ENCODE peak calls at places on chromosome 4, in six cellular contexts. One of them, this sample, is unnamed.

GRCh38 chr4:114019972-114020358 is 40.5 kb upstream of the ARSJ start:
- DNase-seq in K562: no peak
- DNase-seq in H1: no peak
- DNase-seq in GM12891: no peak
- DNase-seq in HepG2: no peak
- DNase-seq in GM12878: no peak
- DNase-seq in this sample: no peak

GRCh38 chr4:6442555-6442954 is 29.9 kb downstream of the PPP2R2C start:
- DNase-seq in H1: no peak
- DNase-seq in HepG2: no peak
- DNase-seq in GM12878: no peak
- DNase-seq in GM12891: no peak
- DNase-seq in K562: no peak
- DNase-seq in this sample: no peak

GRCh38 chr4:155207534-155208257 is 740 bp upstream of the NPY2R start:
- DNase-seq in GM12891: no peak
- DNase-seq in GM12878: no peak
- DNase-seq in HepG2: no peak
- DNase-seq in K562: no peak
- DNase-seq in H1: peak
- DNase-seq in this sample: no peak

GRCh38 chr4:53645108-53645507 is 53.8 kb upstream of the LNX1 start:
- DNase-seq in HepG2: no peak
- DNase-seq in GM12891: no peak
- DNase-seq in H1: no peak
- DNase-seq in K562: no peak
- DNase-seq in GM12878: no peak
- DNase-seq in this sample: no peak

GRCh38 chr4:2551118-2551517 is 14.7 kb downstream of the FAM193A start:
- DNase-seq in GM12891: no peak
- DNase-seq in K562: no peak
- DNase-seq in H1: no peak
- DNase-seq in HepG2: no peak
- DNase-seq in GM12878: no peak
- DNase-seq in this sample: no peak

GRCh38 chr4:116401293-116401692 is 684.1 kb downstream of the TRAM1L1 start:
- DNase-seq in GM12878: no peak
- DNase-seq in H1: no peak
- DNase-seq in HepG2: no peak
- DNase-seq in GM12891: no peak
- DNase-seq in K562: no peak
- DNase-seq in this sample: no peak

GRCh38 chr4:82713856-82714255 is 84.7 kb downstream of the SCD5 start:
- DNase-seq in GM12878: no peak
- DNase-seq in GM12891: no peak
- DNase-seq in HepG2: no peak
- DNase-seq in K562: no peak
- DNase-seq in H1: no peak
- DNase-seq in this sample: no peak

GRCh38 chr4:14912426-14912825 is 89.9 kb upstream of the CPEB2 start:
- DNase-seq in HepG2: no peak
- DNase-seq in GM12891: no peak
- DNase-seq in H1: no peak
- DNase-seq in GM12878: no peak
- DNase-seq in K562: no peak
- DNase-seq in this sample: no peak

GRCh38 chr4:165175879-165176278 is 31.5 kb upstream of the KLHL2 start:
- DNase-seq in H1: no peak
- DNase-seq in GM12891: no peak
- DNase-seq in HepG2: no peak
- DNase-seq in K562: peak
- DNase-seq in GM12878: no peak
- DNase-seq in this sample: no peak

GRCh38 chr4:73018595-73018994 is 50.9 kb downstream of the COX18 start:
- DNase-seq in GM12891: no peak
- DNase-seq in HepG2: no peak
- DNase-seq in K562: no peak
- DNase-seq in GM12878: no peak
- DNase-seq in H1: no peak
- DNase-seq in this sample: no peak

GRCh38 chr4:39893693-39894072 is 84.0 kb downstream of the PDS5A start:
- DNase-seq in GM12878: no peak
- DNase-seq in GM12891: no peak
- DNase-seq in HepG2: no peak
- DNase-seq in H1: no peak
- DNase-seq in K562: no peak
- DNase-seq in this sample: no peak

GRCh38 chr4:24793219-24794005 is 2.0 kb upstream of the SOD3 start:
- DNase-seq in GM12891: no peak
- DNase-seq in HepG2: peak
- DNase-seq in H1: no peak
- DNase-seq in GM12878: no peak
- DNase-seq in K562: peak
- DNase-seq in this sample: no peak

GRCh38 chr4:2166253-2166652 is 75.7 kb downstream of the HAUS3 start:
- DNase-seq in GM12878: no peak
- DNase-seq in GM12891: no peak
- DNase-seq in K562: no peak
- DNase-seq in H1: no peak
- DNase-seq in HepG2: no peak
- DNase-seq in this sample: no peak

GRCh38 chr4:110195561-110196205 is 2.7 kb downstream of the ELOVL6 start:
- DNase-seq in H1: no peak
- DNase-seq in GM12891: no peak
- DNase-seq in HepG2: no peak
- DNase-seq in GM12878: no peak
- DNase-seq in K562: peak
- DNase-seq in this sample: no peak

GRCh38 chr4:81664079-81664478 is 192.4 kb upstream of the RASGEF1B start:
- DNase-seq in GM12878: no peak
- DNase-seq in GM12891: no peak
- DNase-seq in HepG2: no peak
- DNase-seq in K562: no peak
- DNase-seq in H1: no peak
- DNase-seq in this sample: no peak

GRCh38 chr4:183254162-183254561 is 65.9 kb downstream of the CLDN22 start:
- DNase-seq in K562: no peak
- DNase-seq in H1: no peak
- DNase-seq in GM12891: no peak
- DNase-seq in GM12878: no peak
- DNase-seq in HepG2: no peak
- DNase-seq in this sample: no peak

GRCh38 chr4:5863461-5864113 is 29.3 kb downstream of the CRMP1 start:
- DNase-seq in K562: no peak
- DNase-seq in GM12891: no peak
- DNase-seq in H1: no peak
- DNase-seq in GM12878: no peak
- DNase-seq in HepG2: no peak
- DNase-seq in this sample: no peak

GRCh38 chr4:2412534-2412884 is 5.9 kb downstream of the ZFYVE28 start:
- DNase-seq in K562: peak
- DNase-seq in GM12891: peak
- DNase-seq in H1: no peak
- DNase-seq in HepG2: no peak
- DNase-seq in GM12878: no peak
- DNase-seq in this sample: no peak

GRCh38 chr4:140252144-140252741 is 98.3 kb upstream of the MAML3 start:
- DNase-seq in GM12891: no peak
- DNase-seq in GM12878: no peak
- DNase-seq in K562: no peak
- DNase-seq in HepG2: no peak
- DNase-seq in H1: no peak
- DNase-seq in this sample: no peak

GRCh38 chr4:15906024-15906443 is 32.5 kb downstream of the FGFBP1 start:
- DNase-seq in GM12891: no peak
- DNase-seq in GM12878: no peak
- DNase-seq in HepG2: no peak
- DNase-seq in H1: peak
- DNase-seq in K562: peak
- DNase-seq in this sample: peak

GRCh38 chr4:152351080-152351479 is 184.8 kb downstream of the FBXW7 start:
- DNase-seq in H1: no peak
- DNase-seq in HepG2: no peak
- DNase-seq in K562: no peak
- DNase-seq in GM12878: no peak
- DNase-seq in GM12891: no peak
- DNase-seq in this sample: no peak

GRCh38 chr4:152352215-152352614 is 183.7 kb downstream of the FBXW7 start:
- DNase-seq in HepG2: no peak
- DNase-seq in GM12878: no peak
- DNase-seq in GM12891: no peak
- DNase-seq in H1: no peak
- DNase-seq in K562: no peak
- DNase-seq in this sample: no peak

GRCh38 chr4:152356428-152357034 is 179.4 kb downstream of the FBXW7 start:
- DNase-seq in GM12891: no peak
- DNase-seq in H1: no peak
- DNase-seq in HepG2: peak
- DNase-seq in GM12878: no peak
- DNase-seq in K562: no peak
- DNase-seq in this sample: no peak

GRCh38 chr4:152348670-152349069 is 187.2 kb downstream of the FBXW7 start:
- DNase-seq in GM12878: no peak
- DNase-seq in HepG2: no peak
- DNase-seq in GM12891: no peak
- DNase-seq in K562: no peak
- DNase-seq in H1: no peak
- DNase-seq in this sample: no peak

GRCh38 chr4:152352645-152353116 is 183.2 kb downstream of the FBXW7 start:
- DNase-seq in HepG2: peak
- DNase-seq in H1: peak
- DNase-seq in K562: peak
- DNase-seq in GM12891: peak
- DNase-seq in GM12878: peak
- DNase-seq in this sample: no peak
- TF ChIP-seq POLR2A in HepG2: no peak
- TF ChIP-seq POLR2A in H1: no peak
- TF ChIP-seq POLR2A in K562: no peak
- TF ChIP-seq POLR2A in GM12891: peak
- TF ChIP-seq POLR2A in GM12878: peak
- TF ChIP-seq POLR2A in this sample: no peak

GRCh38 chr4:115090483-115091075 is 22.8 kb downstream of the NDST4 start:
- DNase-seq in GM12878: no peak
- DNase-seq in GM12891: no peak
- DNase-seq in K562: peak
- DNase-seq in H1: no peak
- DNase-seq in HepG2: peak
- DNase-seq in this sample: no peak
- TF ChIP-seq TAF1 in GM12878: no peak
- TF ChIP-seq TAF1 in GM12891: no peak
- TF ChIP-seq TAF1 in K562: no peak
- TF ChIP-seq TAF1 in H1: no peak
- TF ChIP-seq TAF1 in HepG2: no peak
- TF ChIP-seq TAF1 in this sample: no peak

DNA sequence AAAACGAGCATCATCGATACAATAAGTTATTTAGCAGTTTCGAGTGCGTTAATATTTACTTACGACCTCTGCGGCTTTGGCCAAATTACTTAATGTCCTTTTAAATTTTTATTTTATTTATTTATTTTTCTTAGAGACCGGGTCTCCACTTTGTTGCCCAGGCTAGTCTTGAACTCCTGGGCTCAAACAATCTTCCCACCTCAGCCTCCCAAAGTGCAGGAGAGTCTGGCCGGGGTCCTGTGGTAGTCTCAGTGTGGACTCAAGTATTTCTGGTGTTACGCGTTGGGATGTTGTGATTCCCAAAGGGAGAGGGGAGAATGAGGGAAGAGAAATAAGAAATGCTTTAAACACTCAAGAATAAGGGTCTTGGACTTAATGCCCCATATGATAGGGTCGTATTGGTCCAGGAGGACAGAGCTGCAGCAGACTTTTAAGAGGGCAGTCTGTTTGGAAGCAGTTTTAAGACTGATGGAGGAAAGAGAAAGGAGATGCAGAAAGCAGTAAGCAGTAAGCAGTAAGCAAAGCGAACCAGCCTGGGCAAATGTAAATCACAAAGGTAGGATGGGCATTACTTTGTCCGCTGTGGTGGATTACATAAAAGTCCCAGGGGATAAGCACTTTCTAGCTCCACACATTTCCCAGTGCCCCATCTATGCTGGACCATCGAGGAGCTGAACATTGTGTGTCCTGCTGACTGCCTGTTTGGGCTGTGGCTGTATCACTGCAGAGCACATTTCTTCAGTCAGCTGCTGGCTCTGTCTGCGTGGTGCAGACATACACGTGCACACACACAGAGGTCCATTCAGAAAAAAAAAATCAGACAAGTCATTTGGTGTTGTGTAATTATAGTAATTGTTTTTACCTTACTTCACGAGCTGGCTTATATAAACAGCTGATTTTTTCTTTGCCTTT is 767 bp upstream of the PDLIM3 start:
- DNase-seq in H1: no peak
- DNase-seq in K562: no peak
- DNase-seq in HepG2: no peak
- DNase-seq in GM12878: no peak
- DNase-seq in GM12891: no peak
- DNase-seq in this sample: no peak
- TF ChIP-seq POLR2A in H1: no peak
- TF ChIP-seq POLR2A in K562: no peak
- TF ChIP-seq POLR2A in HepG2: no peak
- TF ChIP-seq POLR2A in GM12878: no peak
- TF ChIP-seq POLR2A in GM12891: no peak
- TF ChIP-seq POLR2A in this sample: no peak

GRCh38 chr4:79598801-79599200 is 190.8 kb upstream of the GK2 start:
- DNase-seq in K562: no peak
- DNase-seq in GM12891: no peak
- DNase-seq in GM12878: no peak
- DNase-seq in H1: no peak
- DNase-seq in HepG2: no peak
- DNase-seq in this sample: no peak

GRCh38 chr4:79598214-79598613 is 190.2 kb upstream of the GK2 start:
- DNase-seq in H1: no peak
- DNase-seq in K562: no peak
- DNase-seq in GM12891: no peak
- DNase-seq in HepG2: no peak
- DNase-seq in GM12878: no peak
- DNase-seq in this sample: no peak

GRCh38 chr4:79597266-79597665 is 189.2 kb upstream of the GK2 start:
- DNase-seq in HepG2: no peak
- DNase-seq in H1: no peak
- DNase-seq in K562: peak
- DNase-seq in GM12878: no peak
- DNase-seq in GM12891: no peak
- DNase-seq in this sample: no peak

GRCh38 chr4:79603681-79604080 is 195.7 kb upstream of the GK2 start:
- DNase-seq in GM12891: no peak
- DNase-seq in K562: peak
- DNase-seq in HepG2: no peak
- DNase-seq in H1: no peak
- DNase-seq in GM12878: no peak
- DNase-seq in this sample: no peak

DNA sequence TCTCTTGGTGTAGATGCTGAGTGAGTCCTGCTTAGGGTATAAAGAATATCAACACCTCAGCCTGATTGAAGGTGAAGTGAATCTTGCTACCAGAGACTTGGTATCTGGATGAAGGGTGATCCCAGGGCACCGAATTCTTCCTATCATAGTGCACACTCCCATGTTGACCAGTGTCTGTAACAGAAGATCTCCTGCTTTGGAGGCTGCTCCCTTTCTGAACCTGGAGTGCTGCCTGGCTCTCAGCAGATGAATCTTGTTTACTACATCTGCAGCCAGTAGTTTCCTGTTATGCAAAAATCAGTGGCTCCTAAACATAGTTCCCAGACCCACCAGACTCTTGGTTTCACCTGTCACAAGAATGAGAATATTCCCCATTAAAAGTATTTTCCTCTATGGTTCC is 191.7 kb upstream of the GK2 start:
- DNase-seq in K562: no peak
- DNase-seq in GM12878: no peak
- DNase-seq in GM12891: no peak
- DNase-seq in HepG2: no peak
- DNase-seq in H1: no peak
- DNase-seq in this sample: no peak
- TF ChIP-seq TAF1 in K562: no peak
- TF ChIP-seq TAF1 in GM12878: no peak
- TF ChIP-seq TAF1 in GM12891: no peak
- TF ChIP-seq TAF1 in HepG2: no peak
- TF ChIP-seq TAF1 in H1: no peak
- TF ChIP-seq TAF1 in this sample: no peak